ENCODE peak calls at places on chromosomes 11 and 22, in four cellular contexts. One of them, this sample, is unnamed.
A peak's percentile ranks its signal among the peaks of the same experiment; 100 is the strongest.

GRCh38 chr11:130999992-131000770 is 83.9 kb upstream of the SNX19 start:
- DNase-seq in CD4-positive, alpha-beta T cell: no peak
- DNase-seq in neural progenitor cell: no peak
- DNase-seq in stimulated activated CD4-positive, alpha-beta T cell treated with anti-CD3 and anti-CD28 coated beads, Interleukin-2, amount 100 ng/mL, for 48 hours: no peak
- DNase-seq in this sample: no peak

GRCh38 chr11:105609341-105609781 is 512 bp upstream of the GRIA4 start:
- DNase-seq in CD4-positive, alpha-beta T cell: no peak
- DNase-seq in stimulated activated CD4-positive, alpha-beta T cell treated with anti-CD3 and anti-CD28 coated beads, Interleukin-2, amount 100 ng/mL, for 48 hours: no peak
- DNase-seq in neural progenitor cell: peak; percentile 63
- DNase-seq in this sample: no peak

GRCh38 chr11:119688362-119688761 is 40.6 kb downstream of the NECTIN1 start:
- DNase-seq in stimulated activated CD4-positive, alpha-beta T cell treated with anti-CD3 and anti-CD28 coated beads, Interleukin-2, amount 100 ng/mL, for 48 hours: no peak
- DNase-seq in CD4-positive, alpha-beta T cell: no peak
- DNase-seq in neural progenitor cell: no peak
- DNase-seq in this sample: no peak

GRCh38 chr22:36340621-36341020 is 47.1 kb downstream of the MYH9 start:
- DNase-seq in CD4-positive, alpha-beta T cell: no peak
- DNase-seq in neural progenitor cell: peak; percentile 38
- DNase-seq in stimulated activated CD4-positive, alpha-beta T cell treated with anti-CD3 and anti-CD28 coated beads, Interleukin-2, amount 100 ng/mL, for 48 hours: no peak
- DNase-seq in this sample: no peak

GRCh38 chr11:102680945-102681344 is 24.6 kb downstream of the MMP27 start:
- DNase-seq in stimulated activated CD4-positive, alpha-beta T cell treated with anti-CD3 and anti-CD28 coated beads, Interleukin-2, amount 100 ng/mL, for 48 hours: no peak
- DNase-seq in neural progenitor cell: no peak
- DNase-seq in CD4-positive, alpha-beta T cell: no peak
- DNase-seq in this sample: no peak

GRCh38 chr11:10893713-10894112 is 35.9 kb upstream of the ZBED5 start:
- DNase-seq in neural progenitor cell: no peak
- DNase-seq in stimulated activated CD4-positive, alpha-beta T cell treated with anti-CD3 and anti-CD28 coated beads, Interleukin-2, amount 100 ng/mL, for 48 hours: no peak
- DNase-seq in CD4-positive, alpha-beta T cell: no peak
- DNase-seq in this sample: no peak

GRCh38 chr11:43810929-43811596 is 69.6 kb upstream of the ALKBH3 start:
- DNase-seq in stimulated activated CD4-positive, alpha-beta T cell treated with anti-CD3 and anti-CD28 coated beads, Interleukin-2, amount 100 ng/mL, for 48 hours: no peak
- DNase-seq in neural progenitor cell: no peak
- DNase-seq in CD4-positive, alpha-beta T cell: no peak
- DNase-seq in this sample: no peak

GRCh38 chr11:29310706-29311342 is 706.0 kb downstream of the KCNA4 start:
- DNase-seq in CD4-positive, alpha-beta T cell: no peak
- DNase-seq in stimulated activated CD4-positive, alpha-beta T cell treated with anti-CD3 and anti-CD28 coated beads, Interleukin-2, amount 100 ng/mL, for 48 hours: no peak
- DNase-seq in neural progenitor cell: no peak
- DNase-seq in this sample: no peak

This sample was measured in GM18507.